ENCODE peak calls at places on chromosomes 5 and 9, in four cellular contexts. U is HT1080, E is renal cortical epithelial cell, X is hippocampal formation. V is an unnamed sample.

GRCh38 chr5:111744455-111744854 is 12.5 kb downstream of the NREP start:
- DNase-seq in E (no peak), X (no peak), U (no peak), V (no peak)

GRCh38 chr9:98429613-98430012 is 174.2 kb upstream of the TBC1D2 start:
- DNase-seq in X (no peak), U (peak; percentile 36), E (peak; percentile 70), V (no peak)

GRCh38 chr5:54491326-54491725 is 26.2 kb upstream of the SNX18 start:
- DNase-seq in U (no peak), E (peak; percentile 16), X (no peak), V (no peak)

GRCh38 chr5:102890133-102890532 is 135.0 kb downstream of the PAM start:
- DNase-seq in X (no peak), U (no peak), E (no peak), V (no peak)

GRCh38 chr9:36074870-36075532 is 38.3 kb downstream of the RECK start:
- DNase-seq in U (peak; percentile 10), E (peak; percentile 80), X (peak; percentile 31), V (peak; percentile 63)

GRCh38 chr5:114362977-114363721 is 1.3 kb downstream of the KCNN2 start:
- DNase-seq in E (no peak), U (no peak), X (no peak), V (no peak)

GRCh38 chr5:53423724-53424123 is 56.7 kb upstream of the FST start:
- DNase-seq in E (peak; percentile 22), X (no peak), U (peak; percentile 42), V (no peak)

GRCh38 chr5:168401880-168402279 is 84.4 kb upstream of the RARS1 start:
- DNase-seq in U (no peak), X (no peak), E (peak; percentile 36), V (no peak)

GRCh38 chr5:170886210-170886894 is 24.5 kb downstream of the RANBP17 start:
- DNase-seq in U (no peak), X (no peak), E (no peak), V (no peak)

GRCh38 chr9:136796238-136796774 is at the start of gene CCDC183:
- DNase-seq in U (no peak), X (no peak), E (no peak), V (no peak)

GRCh38 chr9:122263699-122264349 is 816 bp downstream of the RBM18 start:
- DNase-seq in X (no peak), U (no peak), E (peak; percentile 18), V (no peak)

GRCh38 chr9:137320555-137321384 is 18.7 kb upstream of the NRARP start:
- DNase-seq in E (no peak), X (no peak), U (no peak), V (no peak)

GRCh38 chr5:134517553-134517952 is 7.9 kb upstream of the JADE2 start:
- DNase-seq in U (no peak), E (no peak), X (no peak), V (no peak)

GRCh38 chr5:1317921-1318565 is 23.2 kb upstream of the TERT start:
- DNase-seq in X (no peak), E (no peak), U (no peak), V (no peak)

GRCh38 chr5:108727154-108727638 is 20.5 kb upstream of the FER start:
- DNase-seq in X (no peak), E (peak; percentile 13), U (peak; percentile 5), V (no peak)

GRCh38 chr9:36559036-36559695 is 13.5 kb upstream of the MELK start:
- DNase-seq in E (peak; percentile 45), X (no peak), U (peak; percentile 29), V (no peak)

GRCh38 chr5:115770466-115770865 is 46.0 kb downstream of the CDO1 start:
- DNase-seq in E (no peak), X (no peak), U (no peak), V (no peak)

GRCh38 chr5:67115238-67115637 is 81.4 kb downstream of the CD180 start:
- DNase-seq in E (no peak), U (no peak), X (no peak), V (no peak)

GRCh38 chr9:133740891-133741290 is 2.7 kb upstream of the SARDH start:
- DNase-seq in X (no peak), U (no peak), E (no peak), V (no peak)

GRCh38 chr5:149175346-149176113 is 34.2 kb downstream of the ABLIM3 start:
- DNase-seq in E (no peak), U (no peak), X (no peak), V (peak; percentile 11)

GRCh38 chr5:131635755-131636479 is 888 bp upstream of the RAPGEF6 start:
- DNase-seq in U (no peak), E (peak; percentile 54), X (peak; percentile 63), V (no peak)

GRCh38 chr5:160463775-160464465 is 42.3 kb downstream of the PTTG1 start:
- DNase-seq in E (peak; percentile 61), U (peak; percentile 92), X (no peak), V (no peak)

GRCh38 chr5:39187873-39188731 is 31.3 kb downstream of the FYB1 start:
- DNase-seq in X (no peak), E (peak; percentile 49), U (no peak), V (no peak)

GRCh38 chr5:113199122-113199905 is 222.7 kb downstream of the DCP2 start:
- DNase-seq in E (peak; percentile 70), U (peak; percentile 44), X (no peak), V (no peak)

GRCh38 chr5:36389245-36389644 is 87.5 kb upstream of the RANBP3L start:
- DNase-seq in X (no peak), E (no peak), U (peak; percentile 24), V (no peak)

GRCh38 chr5:151459680-151460079 is 12.3 kb downstream of the SLC36A1 start:
- DNase-seq in U (no peak), X (no peak), E (peak; percentile 58), V (no peak)

GRCh38 chr9:76180541-76180940 is 213.7 kb downstream of the RFK start:
- DNase-seq in E (peak; percentile 48), X (no peak), U (peak; percentile 40), V (no peak)

GRCh38 chr5:69224520-69224919 is 10.2 kb upstream of the CDK7 start:
- DNase-seq in X (no peak), E (no peak), U (no peak), V (no peak)

GRCh38 chr5:61004448-61004847 is 59.4 kb downstream of the NDUFAF2 start:
- DNase-seq in U (no peak), X (no peak), E (no peak), V (no peak)

GRCh38 chr5:149400304-149400703 is 21.2 kb upstream of the IL17B start:
- DNase-seq in X (no peak), U (no peak), E (no peak), V (no peak)

GRCh38 chr9:99400184-99400731 is 178.2 kb downstream of the SEC61B start:
- DNase-seq in U (no peak), X (no peak), E (no peak), V (no peak)

V was measured in midbrain.